ENCODE peak calls at places on chromosomes 12 and 14, in eight cellular contexts. L is stimulated activated CD4-positive, alpha-beta T cell treated with anti-CD3 and anti-CD28 coated beads, Interleukin-15, amount 100 ng/mL, for 1 hour; Q is Panc1; U is cardiac muscle cell; N is upper lobe of right lung; F is AG09319; J is HCEC 1CT; W is effector CD4-positive, alpha-beta T cell. K is an unnamed sample.

GRCh38 chr14:71155743-71156142 is 248.5 kb downstream of the PCNX1 start:
- DNase-seq in U (no peak), N (no peak), L (no peak), J (no peak), W (no peak), Q (no peak), F (no peak), K (no peak)

GRCh38 chr12:3092770-3093169 is 15.6 kb downstream of the TSPAN9 start:
- DNase-seq in N (no peak), J (no peak), W (no peak), Q (no peak), F (no peak), U (no peak), L (no peak), K (no peak)

GRCh38 chr12:30965613-30965985 is 39.1 kb downstream of the TSPAN11 start:
- DNase-seq in N (no peak), Q (no peak), L (no peak), F (no peak), U (no peak), J (no peak), W (no peak), K (no peak)

GRCh38 chr12:125193376-125193775 is 128.1 kb downstream of the AACS start:
- DNase-seq in W (no peak), U (no peak), J (no peak), L (no peak), F (no peak), Q (no peak), N (no peak), K (no peak)

GRCh38 chr12:69007858-69008314 is 74.9 kb upstream of the CPM start:
- DNase-seq in L (no peak), J (no peak), W (no peak), U (peak), F (no peak), Q (no peak), N (no peak), K (no peak)

GRCh38 chr14:75643985-75644384 is 16.7 kb downstream of the ERG28 start:
- DNase-seq in J (no peak), L (no peak), N (no peak), F (no peak), U (no peak), Q (no peak), W (no peak), K (no peak)

GRCh38 chr12:132003846-132004245 is 54.1 kb downstream of the EP400 start:
- DNase-seq in L (no peak), W (no peak), Q (no peak), F (peak), J (peak), U (no peak), N (no peak), K (no peak)

GRCh38 chr14:65937804-65938316 is 525.3 kb downstream of the FUT8 start:
- DNase-seq in F (no peak), W (no peak), J (no peak), U (no peak), Q (no peak), L (no peak), N (no peak), K (no peak)

GRCh38 chr12:10190558-10191388 is 11.9 kb downstream of the TMEM52B start:
- DNase-seq in U (peak), L (peak), F (no peak), J (peak), W (peak), Q (peak), N (no peak), K (no peak)

GRCh38 chr12:56487448-56488040 is 417 bp downstream of the GLS2 start:
- DNase-seq in U (peak), F (no peak), N (peak), J (no peak), Q (no peak), L (no peak), W (no peak), K (no peak)

GRCh38 chr14:22614240-22614799 is 16.2 kb downstream of the ABHD4 start:
- DNase-seq in J (peak), W (no peak), F (no peak), L (no peak), N (no peak), Q (no peak), U (peak), K (peak)

GRCh38 chr12:15208140-15208539 is 13.1 kb downstream of the RERG start:
- DNase-seq in L (no peak), U (no peak), W (no peak), F (no peak), N (no peak), J (peak), Q (no peak), K (no peak)

GRCh38 chr14:20798318-20798717 is 4.3 kb downstream of the RNASE1 start:
- DNase-seq in L (no peak), U (no peak), F (no peak), Q (no peak), N (no peak), W (no peak), J (no peak), K (no peak)

GRCh38 chr12:31729728-31730127 is 907 bp upstream of the AMN1 start:
- DNase-seq in U (no peak), L (no peak), F (no peak), Q (no peak), W (no peak), J (no peak), N (no peak), K (no peak)

GRCh38 chr12:105358789-105359188 is 28.3 kb downstream of the C12orf75 start:
- DNase-seq in J (no peak), F (no peak), N (no peak), W (no peak), Q (no peak), U (no peak), L (no peak), K (no peak)

K was measured in RWPE2.